ENCODE peak calls at places on chromosomes 1 and 21, in six cellular contexts. One of them, this sample, is unnamed.

GRCh38 chr1:207414606-207415108 is 39.5 kb upstream of the CR2 start:
- DNase-seq in A549: no peak
- DNase-seq in K562: no peak
- DNase-seq in H1: no peak
- DNase-seq in GM12878: peak; percentile 93
- DNase-seq in HepG2: no peak
- DNase-seq in this sample: no peak

GRCh38 chr1:151718011-151718431 is 1.4 kb upstream of the CELF3 start:
- DNase-seq in A549: no peak
- DNase-seq in K562: no peak
- DNase-seq in H1: no peak
- DNase-seq in GM12878: no peak
- DNase-seq in HepG2: no peak
- DNase-seq in this sample: no peak

GRCh38 chr1:11407301-11407994 is 71.5 kb upstream of the DISP3 start:
- DNase-seq in A549: no peak
- DNase-seq in K562: no peak
- DNase-seq in H1: no peak
- DNase-seq in GM12878: peak; percentile 19
- DNase-seq in HepG2: no peak
- DNase-seq in this sample: no peak

GRCh38 chr1:69691179-69691578 is 123.5 kb downstream of the LRRC7 start:
- DNase-seq in A549: no peak
- DNase-seq in K562: no peak
- DNase-seq in H1: no peak
- DNase-seq in GM12878: no peak
- DNase-seq in HepG2: no peak
- DNase-seq in this sample: peak; percentile 9

GRCh38 chr1:223774133-223774811 is 61.9 kb downstream of the CAPN2 start:
- DNase-seq in A549: no peak
- DNase-seq in K562: no peak
- DNase-seq in H1: peak; percentile 19
- DNase-seq in GM12878: no peak
- DNase-seq in HepG2: no peak
- DNase-seq in this sample: no peak

GRCh38 chr21:44421901-44422840 is 33.1 kb upstream of the LRRC3 start:
- DNase-seq in A549: no peak
- DNase-seq in K562: no peak
- DNase-seq in H1: no peak
- DNase-seq in GM12878: no peak
- DNase-seq in HepG2: no peak
- DNase-seq in this sample: no peak

GRCh38 chr1:20753589-20753988 is 21.1 kb upstream of the SH2D5 start:
- DNase-seq in A549: no peak
- DNase-seq in K562: no peak
- DNase-seq in H1: no peak
- DNase-seq in GM12878: no peak
- DNase-seq in HepG2: no peak
- DNase-seq in this sample: no peak

GRCh38 chr21:45260191-45260795 is 27.4 kb downstream of the POFUT2 start:
- DNase-seq in A549: no peak
- DNase-seq in K562: no peak
- DNase-seq in H1: peak; percentile 23
- DNase-seq in GM12878: no peak
- DNase-seq in HepG2: no peak
- DNase-seq in this sample: peak; percentile 15

GRCh38 chr21:45954271-45954670 is 27.3 kb upstream of the COL6A1 start:
- DNase-seq in A549: no peak
- DNase-seq in K562: no peak
- DNase-seq in H1: no peak
- DNase-seq in GM12878: no peak
- DNase-seq in HepG2: no peak
- DNase-seq in this sample: peak; percentile 31

GRCh38 chr1:19656780-19657475 is 7.7 kb upstream of the HTR6 start:
- DNase-seq in A549: no peak
- DNase-seq in K562: no peak
- DNase-seq in H1: no peak
- DNase-seq in GM12878: no peak
- DNase-seq in HepG2: no peak
- DNase-seq in this sample: no peak

GRCh38 chr21:14600569-14601308 is 54.6 kb upstream of the SAMSN1 start:
- DNase-seq in A549: no peak
- DNase-seq in K562: no peak
- DNase-seq in H1: no peak
- DNase-seq in GM12878: no peak
- DNase-seq in HepG2: no peak
- DNase-seq in this sample: no peak

GRCh38 chr1:12629521-12629956 is 11.5 kb upstream of the DHRS3 start:
- DNase-seq in A549: no peak
- DNase-seq in K562: no peak
- DNase-seq in H1: peak; percentile 67
- DNase-seq in GM12878: no peak
- DNase-seq in HepG2: no peak
- DNase-seq in this sample: no peak

GRCh38 chr1:3541930-3542329 is 69.4 kb downstream of the MEGF6 start:
- DNase-seq in A549: no peak
- DNase-seq in K562: peak; percentile 46
- DNase-seq in H1: no peak
- DNase-seq in GM12878: no peak
- DNase-seq in HepG2: no peak
- DNase-seq in this sample: no peak

GRCh38 chr1:115755436-115756370 is 12.8 kb downstream of the CASQ2 start:
- DNase-seq in A549: no peak
- DNase-seq in K562: no peak
- DNase-seq in H1: no peak
- DNase-seq in GM12878: no peak
- DNase-seq in HepG2: no peak
- DNase-seq in this sample: no peak

DNA sequence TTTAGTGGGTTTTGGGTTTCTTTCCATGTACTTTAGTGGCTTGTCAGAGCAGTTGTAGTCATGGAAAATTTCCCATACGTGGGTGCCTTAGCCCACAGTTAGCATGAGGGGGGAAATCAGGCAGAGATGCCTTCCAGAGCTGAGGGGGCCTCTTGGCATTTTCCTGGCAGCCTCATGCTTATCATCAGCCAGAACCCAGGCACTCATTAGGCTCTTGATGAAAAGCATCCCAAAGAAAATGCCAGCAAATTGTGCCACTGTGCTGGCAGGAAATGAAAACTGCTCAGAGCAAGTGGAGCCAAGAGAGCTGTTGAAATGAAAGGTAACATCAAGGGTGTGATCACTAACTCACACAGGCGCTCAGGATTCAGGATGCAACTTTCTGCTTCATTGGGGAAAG is 128.0 kb downstream of the TNNI3K start:
- DNase-seq in A549: no peak
- DNase-seq in K562: no peak
- DNase-seq in H1: no peak
- DNase-seq in GM12878: no peak
- DNase-seq in HepG2: no peak
- DNase-seq in this sample: peak; percentile 40
- TF ChIP-seq EP300 in A549: no peak
- TF ChIP-seq EP300 in K562: no peak
- TF ChIP-seq EP300 in H1: no peak
- TF ChIP-seq EP300 in GM12878: no peak
- TF ChIP-seq EP300 in HepG2: no peak
- TF ChIP-seq EP300 in this sample: no peak

GRCh38 chr1:59290173-59290954 is 6.5 kb upstream of the FGGY start:
- DNase-seq in A549: peak; percentile 13
- DNase-seq in K562: peak; percentile 30
- DNase-seq in H1: peak; percentile 58
- DNase-seq in GM12878: no peak
- DNase-seq in HepG2: peak; percentile 56
- DNase-seq in this sample: peak; percentile 42
- TF ChIP-seq CHD2 in A549: no peak
- TF ChIP-seq CHD2 in K562: no peak
- TF ChIP-seq CHD2 in H1: no peak
- TF ChIP-seq CHD2 in GM12878: no peak
- TF ChIP-seq CHD2 in HepG2: no peak
- TF ChIP-seq CHD2 in this sample: no peak

DNA sequence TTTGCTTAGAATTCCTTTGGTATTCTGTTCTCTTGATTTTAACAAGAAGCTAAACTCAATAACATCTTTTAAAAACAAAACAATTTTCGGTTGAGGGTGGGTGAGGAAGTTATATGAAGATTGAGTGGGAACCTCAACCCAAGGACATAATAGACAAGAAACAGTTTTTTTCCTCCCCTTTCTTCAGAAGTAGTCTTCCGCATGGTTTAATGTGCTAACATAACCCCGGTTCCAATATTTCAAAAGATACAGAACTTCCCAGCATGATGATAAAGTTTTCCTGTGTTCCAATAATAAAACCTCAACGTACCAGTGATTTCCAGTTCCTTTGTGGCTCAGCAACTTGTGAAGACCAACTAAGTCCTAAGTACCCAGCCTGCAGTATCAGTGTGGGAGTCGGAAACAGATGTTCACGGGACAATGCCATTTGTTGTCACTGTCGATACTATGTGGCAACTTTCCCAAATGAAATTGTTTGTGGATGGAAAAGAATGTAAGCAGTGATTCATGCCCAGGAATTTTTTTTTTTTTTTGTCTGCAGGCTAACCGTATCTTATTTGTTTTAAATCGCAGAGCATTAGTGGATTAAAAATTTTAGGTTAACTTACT is 48.5 kb downstream of the NR5A2 start:
- DNase-seq in A549: peak; percentile 59
- DNase-seq in K562: no peak
- DNase-seq in H1: no peak
- DNase-seq in GM12878: no peak
- DNase-seq in HepG2: peak; percentile 58
- DNase-seq in this sample: no peak
- TF ChIP-seq EP300 in A549: peak; percentile 47
- TF ChIP-seq EP300 in K562: no peak
- TF ChIP-seq EP300 in H1: no peak
- TF ChIP-seq EP300 in GM12878: no peak
- TF ChIP-seq EP300 in HepG2: no peak
- TF ChIP-seq EP300 in this sample: no peak

GRCh38 chr1:111467805-111468716 is 5.7 kb upstream of the C1orf162 start:
- DNase-seq in A549: no peak
- DNase-seq in K562: peak; percentile 45
- DNase-seq in H1: no peak
- DNase-seq in GM12878: no peak
- DNase-seq in HepG2: no peak
- DNase-seq in this sample: no peak

GRCh38 chr1:111469539-111469938 is 4.2 kb upstream of the C1orf162 start:
- DNase-seq in A549: no peak
- DNase-seq in K562: peak; percentile 36
- DNase-seq in H1: no peak
- DNase-seq in GM12878: no peak
- DNase-seq in HepG2: no peak
- DNase-seq in this sample: no peak

GRCh38 chr1:111468717-111469100 is 5.1 kb upstream of the C1orf162 start:
- DNase-seq in A549: no peak
- DNase-seq in K562: no peak
- DNase-seq in H1: no peak
- DNase-seq in GM12878: no peak
- DNase-seq in HepG2: no peak
- DNase-seq in this sample: no peak

GRCh38 chr1:111471538-111471937 is 2.2 kb upstream of the C1orf162 start:
- DNase-seq in A549: no peak
- DNase-seq in K562: no peak
- DNase-seq in H1: no peak
- DNase-seq in GM12878: no peak
- DNase-seq in HepG2: no peak
- DNase-seq in this sample: no peak

DNA sequence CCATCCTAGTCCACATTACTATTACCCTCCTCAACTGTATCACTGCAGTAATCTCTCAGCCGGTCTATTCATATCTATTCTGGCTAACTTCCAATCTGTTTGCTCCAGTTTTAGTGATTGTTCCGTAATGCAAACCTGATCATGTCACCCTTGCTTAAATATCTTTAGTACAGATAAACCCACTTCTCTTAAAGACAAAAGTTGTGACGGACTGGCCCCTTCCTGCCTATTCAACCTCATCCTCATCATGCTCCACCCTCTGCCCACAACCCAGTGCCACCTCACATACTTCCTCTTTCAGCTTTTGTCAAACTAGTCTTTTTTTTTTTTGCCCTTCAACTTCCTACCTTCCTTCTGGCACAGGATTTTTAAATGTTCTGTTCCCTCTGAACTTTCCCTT is 2.8 kb upstream of the C1orf162 start:
- DNase-seq in A549: no peak
- DNase-seq in K562: no peak
- DNase-seq in H1: no peak
- DNase-seq in GM12878: peak; percentile 77
- DNase-seq in HepG2: no peak
- DNase-seq in this sample: no peak
- TF ChIP-seq CHD2 in A549: no peak
- TF ChIP-seq CHD2 in K562: no peak
- TF ChIP-seq CHD2 in H1: no peak
- TF ChIP-seq CHD2 in GM12878: no peak
- TF ChIP-seq CHD2 in HepG2: no peak
- TF ChIP-seq CHD2 in this sample: no peak

GRCh38 chr1:33758698-33759097 is 105.2 kb upstream of the HMGB4 start:
- DNase-seq in A549: no peak
- DNase-seq in K562: no peak
- DNase-seq in H1: no peak
- DNase-seq in GM12878: no peak
- DNase-seq in HepG2: no peak
- DNase-seq in this sample: no peak
- TF ChIP-seq EP300 in A549: no peak
- TF ChIP-seq EP300 in K562: no peak
- TF ChIP-seq EP300 in H1: no peak
- TF ChIP-seq EP300 in GM12878: no peak
- TF ChIP-seq EP300 in HepG2: no peak
- TF ChIP-seq EP300 in this sample: no peak

This sample was measured in SK-N-SH.